ENCODE peak calls at places on chromosomes 1 and 21, in seven cellular contexts. One of them, this sample, is unnamed. For H3K4me1, the result is how much of the 10 kb centered on the place peaks cover.

GRCh38 chr1:159881930-159882839 is 17.8 kb downstream of the CFAP45 start:
- DNase-seq in RWPE2: peak
- DNase-seq in H1: no peak
- DNase-seq in CD8-positive, alpha-beta T cell: peak
- DNase-seq in SJSA1: peak
- DNase-seq in Caco-2: no peak
- DNase-seq in neural progenitor cell: no peak
- DNase-seq in this sample: no peak

GRCh38 chr1:32406629-32407111 is 12.4 kb upstream of the BSDC1 start:
- DNase-seq in neural progenitor cell: no peak
- DNase-seq in CD8-positive, alpha-beta T cell: no peak
- DNase-seq in RWPE2: no peak
- DNase-seq in Caco-2: no peak
- DNase-seq in SJSA1: no peak
- DNase-seq in H1: no peak
- DNase-seq in this sample: no peak

GRCh38 chr1:58804853-58805252 is 21.0 kb upstream of the JUN start:
- DNase-seq in H1: no peak
- DNase-seq in SJSA1: no peak
- DNase-seq in Caco-2: no peak
- DNase-seq in CD8-positive, alpha-beta T cell: no peak
- DNase-seq in neural progenitor cell: no peak
- DNase-seq in RWPE2: no peak
- DNase-seq in this sample: no peak

GRCh38 chr1:81548918-81549587 is 251.7 kb upstream of the ADGRL2 start:
- DNase-seq in neural progenitor cell: no peak
- DNase-seq in H1: no peak
- DNase-seq in SJSA1: no peak
- DNase-seq in CD8-positive, alpha-beta T cell: no peak
- DNase-seq in Caco-2: no peak
- DNase-seq in RWPE2: no peak
- DNase-seq in this sample: no peak

GRCh38 chr1:207277241-207277640 is 44.2 kb upstream of the CD55 start:
- DNase-seq in RWPE2: no peak
- DNase-seq in Caco-2: no peak
- DNase-seq in SJSA1: no peak
- DNase-seq in CD8-positive, alpha-beta T cell: no peak
- DNase-seq in neural progenitor cell: no peak
- DNase-seq in H1: no peak
- DNase-seq in this sample: no peak

GRCh38 chr1:64856564-64856963 is 109.8 kb downstream of the JAK1 start:
- DNase-seq in neural progenitor cell: no peak
- DNase-seq in H1: no peak
- DNase-seq in CD8-positive, alpha-beta T cell: no peak
- DNase-seq in RWPE2: no peak
- DNase-seq in Caco-2: no peak
- DNase-seq in SJSA1: no peak
- DNase-seq in this sample: no peak

GRCh38 chr1:94191216-94191615 is 46.2 kb downstream of the ARHGAP29 start:
- DNase-seq in SJSA1: no peak
- DNase-seq in CD8-positive, alpha-beta T cell: no peak
- DNase-seq in RWPE2: no peak
- DNase-seq in neural progenitor cell: no peak
- DNase-seq in H1: no peak
- DNase-seq in Caco-2: no peak
- DNase-seq in this sample: no peak

GRCh38 chr1:177975588-177976495 is 6.0 kb upstream of the SEC16B start:
- DNase-seq in CD8-positive, alpha-beta T cell: no peak
- DNase-seq in SJSA1: peak
- DNase-seq in H1: no peak
- DNase-seq in Caco-2: no peak
- DNase-seq in neural progenitor cell: no peak
- DNase-seq in RWPE2: peak
- DNase-seq in this sample: no peak

GRCh38 chr1:106080608-106081325 is 975.7 kb upstream of the PRMT6 start:
- DNase-seq in H1: no peak
- DNase-seq in SJSA1: no peak
- DNase-seq in RWPE2: no peak
- DNase-seq in CD8-positive, alpha-beta T cell: no peak
- DNase-seq in neural progenitor cell: no peak
- DNase-seq in Caco-2: no peak
- DNase-seq in this sample: no peak

GRCh38 chr21:39660596-39660995 is 47.9 kb downstream of the B3GALT5 start:
- DNase-seq in CD8-positive, alpha-beta T cell: no peak
- DNase-seq in SJSA1: peak
- DNase-seq in H1: no peak
- DNase-seq in neural progenitor cell: peak
- DNase-seq in RWPE2: no peak
- DNase-seq in Caco-2: no peak
- DNase-seq in this sample: no peak

GRCh38 chr1:223401873-223402789 is 8.9 kb downstream of the CCDC185 start:
- DNase-seq in CD8-positive, alpha-beta T cell: no peak
- DNase-seq in neural progenitor cell: no peak
- DNase-seq in Caco-2: no peak
- DNase-seq in SJSA1: peak
- DNase-seq in RWPE2: no peak
- DNase-seq in H1: no peak
- DNase-seq in this sample: no peak

GRCh38 chr1:109636201-109636952 is 16.7 kb downstream of the AMPD2 start:
- DNase-seq in CD8-positive, alpha-beta T cell: peak
- DNase-seq in H1: peak
- DNase-seq in Caco-2: no peak
- DNase-seq in RWPE2: no peak
- DNase-seq in SJSA1: peak
- DNase-seq in neural progenitor cell: no peak
- DNase-seq in this sample: no peak

GRCh38 chr1:116537439-116537838 is 33.4 kb downstream of the CD58 start:
- DNase-seq in neural progenitor cell: no peak
- DNase-seq in SJSA1: no peak
- DNase-seq in Caco-2: no peak
- DNase-seq in CD8-positive, alpha-beta T cell: no peak
- DNase-seq in RWPE2: peak
- DNase-seq in H1: no peak
- DNase-seq in this sample: no peak

GRCh38 chr1:89855413-89856123 is 34.7 kb downstream of the LRRC8D start:
- DNase-seq in SJSA1: peak
- DNase-seq in CD8-positive, alpha-beta T cell: no peak
- DNase-seq in RWPE2: no peak
- DNase-seq in H1: no peak
- DNase-seq in Caco-2: no peak
- DNase-seq in neural progenitor cell: no peak
- DNase-seq in this sample: peak

GRCh38 chr1:20521960-20522861 is 14.3 kb upstream of the MUL1 start:
- DNase-seq in RWPE2: no peak
- DNase-seq in Caco-2: peak
- DNase-seq in H1: peak
- DNase-seq in CD8-positive, alpha-beta T cell: peak
- DNase-seq in SJSA1: peak
- DNase-seq in neural progenitor cell: peak
- DNase-seq in this sample: peak

GRCh38 chr1:153533689-153534201 is 2.0 kb downstream of the S100A6 start:
- DNase-seq in SJSA1: peak
- DNase-seq in Caco-2: no peak
- DNase-seq in H1: no peak
- DNase-seq in RWPE2: peak
- DNase-seq in CD8-positive, alpha-beta T cell: no peak
- DNase-seq in neural progenitor cell: no peak
- DNase-seq in this sample: no peak
- H3K4me1 ChIP-seq in SJSA1: under half
- H3K4me1 ChIP-seq in Caco-2: under half
- H3K4me1 ChIP-seq in H1: under half
- H3K4me1 ChIP-seq in RWPE2: under half
- H3K4me1 ChIP-seq in CD8-positive, alpha-beta T cell: half or more
- H3K4me1 ChIP-seq in neural progenitor cell: under half
- H3K4me1 ChIP-seq in this sample: half or more

DNA sequence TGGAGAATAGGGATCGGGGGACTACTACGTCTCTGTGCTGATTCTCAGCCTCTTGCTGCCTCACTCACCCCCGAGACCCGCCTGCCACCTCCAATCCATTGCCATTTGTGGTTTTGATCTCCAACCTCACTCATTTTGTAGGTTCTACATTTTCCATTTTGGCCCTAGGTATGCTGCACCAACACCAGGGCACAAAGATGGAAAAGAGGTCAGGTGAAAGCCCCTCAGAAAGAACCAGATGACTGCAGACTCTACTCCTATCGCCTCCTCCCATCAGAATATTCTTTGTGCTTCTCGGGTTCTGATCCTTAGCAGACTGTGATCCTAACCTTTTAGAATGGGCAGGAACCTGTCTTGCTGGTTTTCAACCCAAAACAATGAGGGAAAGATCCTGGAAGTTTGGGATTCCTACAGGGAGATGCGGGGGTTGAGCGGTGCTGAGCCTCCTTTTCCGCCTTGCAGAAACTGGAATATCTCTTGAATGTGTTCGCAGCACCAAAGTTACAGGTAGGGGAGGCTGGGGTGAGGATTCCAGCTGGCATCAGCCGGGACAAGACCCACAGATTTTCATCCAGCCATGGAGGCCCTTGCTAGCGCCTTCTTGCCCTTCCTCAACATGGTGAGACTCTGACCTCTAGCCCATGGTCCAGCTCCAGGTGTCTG is 53.1 kb downstream of the RHBG start:
- DNase-seq in H1: no peak
- DNase-seq in SJSA1: no peak
- DNase-seq in neural progenitor cell: no peak
- DNase-seq in Caco-2: no peak
- DNase-seq in CD8-positive, alpha-beta T cell: no peak
- DNase-seq in RWPE2: no peak
- DNase-seq in this sample: no peak
- H3K4me3 ChIP-seq in H1: peak
- H3K4me3 ChIP-seq in SJSA1: no peak
- H3K4me3 ChIP-seq in neural progenitor cell: peak
- H3K4me3 ChIP-seq in Caco-2: peak
- H3K4me3 ChIP-seq in CD8-positive, alpha-beta T cell: peak
- H3K4me3 ChIP-seq in RWPE2: peak
- H3K4me3 ChIP-seq in this sample: no peak

GRCh38 chr1:211328866-211329265 is 2.2 kb downstream of the TRAF5 start:
- DNase-seq in Caco-2: no peak
- DNase-seq in neural progenitor cell: no peak
- DNase-seq in CD8-positive, alpha-beta T cell: no peak
- DNase-seq in H1: no peak
- DNase-seq in SJSA1: no peak
- DNase-seq in RWPE2: no peak
- DNase-seq in this sample: no peak
- H3K4me1 ChIP-seq in Caco-2: under half
- H3K4me1 ChIP-seq in neural progenitor cell: under half
- H3K4me1 ChIP-seq in CD8-positive, alpha-beta T cell: half or more
- H3K4me1 ChIP-seq in H1: under half
- H3K4me1 ChIP-seq in SJSA1: under half
- H3K4me1 ChIP-seq in RWPE2: under half
- H3K4me1 ChIP-seq in this sample: half or more

DNA sequence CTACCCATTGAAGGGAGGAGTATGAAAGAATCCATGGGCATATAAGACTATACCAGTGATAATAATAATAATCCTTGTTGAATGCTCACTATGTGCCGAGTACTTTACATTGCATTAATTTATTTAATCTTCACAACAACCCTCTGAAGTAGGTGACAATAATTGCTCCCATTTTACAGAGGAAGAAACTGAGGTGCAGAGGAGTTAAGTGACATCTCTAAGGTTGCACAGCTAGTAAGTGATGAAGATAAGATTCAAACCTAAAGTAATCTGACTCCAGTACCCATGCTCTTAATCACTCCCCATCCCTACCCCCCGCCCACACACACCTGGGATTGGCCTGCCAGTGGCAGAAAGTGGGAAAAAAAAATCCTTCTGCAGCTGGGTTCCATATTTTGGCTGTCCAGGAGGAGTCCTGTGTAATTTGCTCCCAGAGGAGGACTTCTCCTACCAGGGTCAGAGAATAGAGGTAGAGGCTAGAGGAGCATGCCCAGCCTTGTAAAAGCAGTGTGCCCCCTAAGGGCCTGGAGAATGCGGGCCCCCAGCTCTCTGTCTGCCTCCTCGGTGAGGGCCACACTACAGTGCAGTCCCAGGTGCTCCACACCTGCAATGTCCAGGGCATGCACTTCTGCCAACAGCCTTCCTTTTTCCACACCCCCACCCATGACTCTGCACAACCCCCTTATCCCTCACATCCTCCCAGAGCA is 57.8 kb downstream of the TMEM53 start:
- DNase-seq in RWPE2: no peak
- DNase-seq in H1: no peak
- DNase-seq in neural progenitor cell: no peak
- DNase-seq in Caco-2: no peak
- DNase-seq in CD8-positive, alpha-beta T cell: no peak
- DNase-seq in SJSA1: no peak
- DNase-seq in this sample: no peak
- H3K4me3 ChIP-seq in RWPE2: no peak
- H3K4me3 ChIP-seq in H1: peak
- H3K4me3 ChIP-seq in neural progenitor cell: peak
- H3K4me3 ChIP-seq in Caco-2: no peak
- H3K4me3 ChIP-seq in CD8-positive, alpha-beta T cell: no peak
- H3K4me3 ChIP-seq in SJSA1: no peak
- H3K4me3 ChIP-seq in this sample: no peak

GRCh38 chr1:56426587-56426986 is 152.8 kb downstream of the PLPP3 start:
- DNase-seq in CD8-positive, alpha-beta T cell: no peak
- DNase-seq in H1: no peak
- DNase-seq in Caco-2: no peak
- DNase-seq in RWPE2: no peak
- DNase-seq in neural progenitor cell: no peak
- DNase-seq in SJSA1: no peak
- DNase-seq in this sample: no peak

GRCh38 chr1:56423716-56424115 is 155.6 kb downstream of the PLPP3 start:
- DNase-seq in Caco-2: no peak
- DNase-seq in neural progenitor cell: no peak
- DNase-seq in CD8-positive, alpha-beta T cell: no peak
- DNase-seq in RWPE2: no peak
- DNase-seq in SJSA1: no peak
- DNase-seq in H1: no peak
- DNase-seq in this sample: no peak

GRCh38 chr1:56424744-56425493 is 154.4 kb downstream of the PLPP3 start:
- DNase-seq in SJSA1: no peak
- DNase-seq in H1: no peak
- DNase-seq in CD8-positive, alpha-beta T cell: no peak
- DNase-seq in neural progenitor cell: peak
- DNase-seq in Caco-2: no peak
- DNase-seq in RWPE2: no peak
- DNase-seq in this sample: no peak

GRCh38 chr1:56429288-56429687 is 150.1 kb downstream of the PLPP3 start:
- DNase-seq in Caco-2: no peak
- DNase-seq in RWPE2: no peak
- DNase-seq in SJSA1: no peak
- DNase-seq in neural progenitor cell: no peak
- DNase-seq in CD8-positive, alpha-beta T cell: no peak
- DNase-seq in H1: no peak
- DNase-seq in this sample: no peak

DNA sequence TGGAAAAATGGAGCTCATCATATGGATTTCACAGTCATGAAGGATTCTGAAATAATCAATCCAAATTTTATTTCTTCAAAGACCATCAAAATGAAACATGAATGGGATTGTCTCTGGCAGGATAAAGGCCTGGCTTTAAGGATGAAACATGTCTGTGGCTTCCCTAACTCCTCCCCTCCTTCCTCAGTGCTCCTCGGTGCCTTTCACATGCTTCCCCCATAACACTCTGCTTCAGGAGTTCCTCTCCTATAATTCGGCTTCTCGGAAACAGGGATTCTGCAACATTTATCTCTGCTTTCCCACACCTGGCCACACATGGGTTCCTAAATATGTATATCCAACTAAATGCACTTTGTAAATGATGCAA is 153.9 kb downstream of the PLPP3 start:
- DNase-seq in CD8-positive, alpha-beta T cell: no peak
- DNase-seq in SJSA1: no peak
- DNase-seq in Caco-2: no peak
- DNase-seq in neural progenitor cell: no peak
- DNase-seq in RWPE2: no peak
- DNase-seq in H1: no peak
- DNase-seq in this sample: no peak
- H3K4me1 ChIP-seq in CD8-positive, alpha-beta T cell: under half
- H3K4me1 ChIP-seq in SJSA1: under half
- H3K4me1 ChIP-seq in Caco-2: under half
- H3K4me1 ChIP-seq in neural progenitor cell: under half
- H3K4me1 ChIP-seq in RWPE2: under half
- H3K4me1 ChIP-seq in H1: under half
- H3K4me1 ChIP-seq in this sample: under half